ENCODE peak calls at places on chromosomes 13 and 19, in nine cellular contexts. L is NCI-H187; I is HL-60; M is activated CD4-positive, alpha-beta T cell treated with anti-CD3 and anti-CD28 coated beads for 24 hours; Q is HEK293T; W is iPS-NIHi11; C is HT1080; Y is T-helper 1 cell; T is uterus. K is an unnamed sample.

GRCh38 chr13:46614582-46614981 is 61.6 kb downstream of the LRCH1 start:
- DNase-seq in M (no peak), I (no peak), Q (no peak), T (no peak), L (no peak), C (no peak), Y (no peak), W (no peak), K (no peak)

GRCh38 chr13:49098198-49098597 is 121.9 kb upstream of the MLNR start:
- DNase-seq in Q (no peak), L (no peak), I (no peak), Y (no peak), M (no peak), W (no peak), T (peak), C (peak), K (no peak)

GRCh38 chr19:3062165-3063105 is at the start of gene TLE5:
- DNase-seq in Y (peak), C (no peak), I (no peak), M (peak), L (peak), W (peak), Q (peak), T (peak), K (peak)

GRCh38 chr19:1098177-1099051 is 3.2 kb upstream of the POLR2E start:
- DNase-seq in I (no peak), C (no peak), M (no peak), W (no peak), Q (no peak), Y (no peak), L (no peak), T (no peak), K (no peak)

GRCh38 chr13:28540612-28541011 is 45.7 kb upstream of the FLT1 start:
- DNase-seq in Q (no peak), M (no peak), I (no peak), T (no peak), W (no peak), L (no peak), Y (no peak), C (peak), K (no peak)

GRCh38 chr13:43751624-43752023 is 35.1 kb downstream of the ENOX1 start:
- DNase-seq in Y (no peak), L (no peak), T (no peak), M (no peak), Q (no peak), C (no peak), W (no peak), I (no peak), K (no peak)

GRCh38 chr19:13887039-13887438 is 10.1 kb downstream of the NANOS3 start:
- DNase-seq in I (no peak), Q (no peak), Y (no peak), C (no peak), L (no peak), T (no peak), M (no peak), W (no peak), K (no peak)

GRCh38 chr13:64154514-64154913 is 2738.9 kb upstream of the PCDH20 start:
- DNase-seq in T (no peak), I (no peak), Q (no peak), Y (no peak), M (no peak), W (no peak), C (no peak), L (no peak), K (no peak)

GRCh38 chr19:45424191-45425058 is 708 bp upstream of the ERCC1 start:
- DNase-seq in Y (no peak), I (peak), W (peak), T (peak), L (no peak), M (no peak), C (peak), Q (peak), K (peak)

GRCh38 chr19:17136617-17137016 is 61.0 kb downstream of the MYO9B start:
- DNase-seq in T (no peak), Q (no peak), L (no peak), C (no peak), I (no peak), W (no peak), Y (no peak), M (no peak), K (no peak)

GRCh38 chr19:55210120-55210493 is 806 bp upstream of the PTPRH start:
- DNase-seq in C (peak), W (no peak), T (no peak), I (no peak), L (no peak), Y (no peak), Q (no peak), M (no peak), K (no peak)

GRCh38 chr13:46119883-46120614 is 15.2 kb upstream of the CPB2 start:
- DNase-seq in W (no peak), I (no peak), C (peak), T (peak), Y (no peak), L (no peak), Q (peak), M (no peak), K (no peak)

GRCh38 chr13:39501711-39502324 is 101.2 kb downstream of the LHFPL6 start:
- DNase-seq in I (no peak), Q (no peak), M (no peak), C (no peak), W (no peak), Y (no peak), T (no peak), L (no peak), K (no peak)

GRCh38 chr19:18269336-18269735 is 4.9 kb downstream of the IQCN start:
- DNase-seq in M (no peak), Q (no peak), T (no peak), Y (no peak), I (no peak), W (no peak), L (no peak), C (no peak), K (no peak)

GRCh38 chr19:15283141-15283885 is 49.0 kb downstream of the BRD4 start:
- DNase-seq in Y (no peak), Q (no peak), L (no peak), I (no peak), C (no peak), W (no peak), T (no peak), M (no peak), K (no peak)

GRCh38 chr19:46610851-46611770 is 10.0 kb downstream of the CALM3 start:
- DNase-seq in W (peak), C (peak), T (no peak), I (peak), L (no peak), M (no peak), Q (no peak), Y (no peak), K (no peak)

GRCh38 chr13:74681891-74682290 is 547.7 kb upstream of the KLF12 start:
- DNase-seq in I (no peak), L (no peak), Q (no peak), Y (no peak), W (no peak), C (no peak), M (no peak), T (no peak), K (no peak)

GRCh38 chr13:53343345-53343744 is 314.7 kb downstream of the OLFM4 start:
- DNase-seq in C (no peak), I (no peak), Y (no peak), W (peak), Q (no peak), L (no peak), M (no peak), T (no peak), K (no peak)

GRCh38 chr19:31937983-31938382 is 407.4 kb upstream of the ZNF507 start:
- DNase-seq in Y (no peak), I (no peak), M (no peak), C (no peak), W (no peak), L (no peak), T (no peak), Q (no peak), K (no peak)

GRCh38 chr19:7595466-7596133 is at the start of gene CAMSAP3:
- DNase-seq in I (peak), M (peak), C (no peak), T (no peak), W (peak), Q (peak), L (peak), Y (no peak), K (no peak)

GRCh38 chr19:10808937-10809655 is 26.9 kb downstream of the TMED1 start:
- DNase-seq in Y (no peak), I (peak), L (no peak), C (peak), T (no peak), Q (no peak), M (no peak), W (no peak), K (no peak)

GRCh38 chr13:98175823-98176222 is 1.2 kb downstream of the RNF113B start:
- DNase-seq in T (no peak), Y (no peak), I (no peak), C (no peak), M (no peak), W (no peak), Q (no peak), L (no peak), K (no peak)

GRCh38 chr13:111095031-111095840 is 19.9 kb upstream of the ARHGEF7 start:
- DNase-seq in C (no peak), I (no peak), Q (no peak), W (no peak), Y (no peak), T (no peak), L (peak), M (no peak), K (no peak)

GRCh38 chr19:18865973-18866799 is 29.8 kb downstream of the CERS1 start:
- DNase-seq in L (no peak), T (peak), Q (peak), C (peak), W (peak), M (peak), Y (peak), I (peak), K (peak)

GRCh38 chr13:83549671-83550070 is 332.6 kb downstream of the SLITRK1 start:
- DNase-seq in M (no peak), T (no peak), W (no peak), C (no peak), Y (no peak), L (no peak), I (no peak), Q (no peak), K (no peak)

GRCh38 chr13:79541426-79542049 is 60.6 kb downstream of the NDFIP2 start:
- DNase-seq in T (no peak), L (peak), Q (peak), Y (no peak), C (peak), M (no peak), W (peak), I (peak), K (no peak)

GRCh38 chr13:28449826-28450773 is 44.8 kb downstream of the FLT1 start:
- DNase-seq in L (no peak), M (no peak), Q (no peak), C (no peak), I (no peak), T (no peak), W (no peak), Y (no peak), K (no peak)

GRCh38 chr19:44764975-44765948 is 12.4 kb upstream of the CBLC start:
- DNase-seq in T (no peak), Y (no peak), I (peak), L (no peak), M (no peak), W (no peak), C (peak), Q (no peak), K (no peak)

GRCh38 chr19:39631178-39631577 is 24.5 kb upstream of the LGALS16 start:
- DNase-seq in L (no peak), T (no peak), C (no peak), I (no peak), Q (no peak), W (no peak), Y (no peak), M (no peak), K (no peak)

GRCh38 chr19:46265217-46265828 is 31.5 kb upstream of the HIF3A start:
- DNase-seq in M (peak), W (peak), I (peak), Y (peak), T (peak), L (peak), C (peak), Q (peak), K (peak)

GRCh38 chr19:53978975-53979801 is 12.2 kb upstream of the CACNG6 start:
- DNase-seq in Q (no peak), I (no peak), C (no peak), M (no peak), Y (no peak), L (no peak), W (no peak), T (no peak), K (no peak)

GRCh38 chr19:33683881-33684549 is 62.3 kb downstream of the CHST8 start:
- DNase-seq in L (no peak), Y (no peak), T (no peak), M (no peak), C (peak), W (peak), Q (peak), I (peak), K (no peak)

GRCh38 chr13:41802684-41803554 is 158.0 kb downstream of the VWA8 start:
- DNase-seq in T (no peak), W (no peak), C (peak), Y (no peak), I (no peak), Q (no peak), M (no peak), L (no peak), K (no peak)

GRCh38 chr13:97339019-97339988 is 94.7 kb upstream of the RAP2A start:
- DNase-seq in C (no peak), L (no peak), T (peak), I (no peak), Y (no peak), Q (no peak), M (no peak), W (no peak), K (no peak)

GRCh38 chr13:60765700-60766411 is 368.8 kb downstream of the TDRD3 start:
- DNase-seq in L (no peak), Q (no peak), W (peak), I (no peak), T (no peak), C (peak), M (no peak), Y (no peak), K (no peak)

GRCh38 chr13:113157929-113158747 is at the start of gene PROZ:
- DNase-seq in T (no peak), I (no peak), C (no peak), M (no peak), Y (no peak), W (no peak), Q (no peak), L (no peak), K (no peak)

GRCh38 chr13:27079421-27079958 is 92.1 kb downstream of the USP12 start:
- DNase-seq in W (peak), L (no peak), I (no peak), Q (no peak), C (peak), M (no peak), Y (no peak), T (no peak), K (no peak)

GRCh38 chr13:29577135-29578051 is 18.1 kb downstream of the SLC7A1 start:
- DNase-seq in W (no peak), C (no peak), I (no peak), M (no peak), Q (no peak), T (no peak), L (no peak), Y (no peak), K (no peak)

K was measured in effector CD4-positive, alpha-beta T cell.